ENCODE peak calls at places on chromosome 7, in five cellular contexts. S, L, G, I and V are unnamed samples.

GRCh38 chr7:36777062-36777461 is 52.8 kb upstream of the AOAH start:
- DNase-seq in S (no peak), L (no peak), G (no peak), I (no peak), V (no peak)

GRCh38 chr7:142878315-142878714 is 7.2 kb downstream of the TRPV6 start:
- DNase-seq in S (no peak), L (no peak), G (no peak), I (no peak), V (no peak)

GRCh38 chr7:2248984-2249694 is 7.1 kb downstream of the NUDT1 start:
- DNase-seq in S (peak; percentile 89), L (peak; percentile 52), G (no peak), I (peak; percentile 90), V (no peak)

GRCh38 chr7:26291699-26292538 is at the start of gene SNX10:
- DNase-seq in S (no peak), L (no peak), G (peak; percentile 69), I (peak; percentile 86), V (peak; percentile 70)

GRCh38 chr7:26531926-26532325 is 240.3 kb downstream of the SNX10 start:
- DNase-seq in S (no peak), L (no peak), G (no peak), I (no peak), V (no peak)

GRCh38 chr7:75772081-75773077 is at the start of gene CCL26:
- DNase-seq in S (peak; percentile 33), L (peak; percentile 57), G (peak; percentile 14), I (peak; percentile 80), V (no peak)

GRCh38 chr7:82376739-82377138 is 66.8 kb downstream of the CACNA2D1 start:
- DNase-seq in S (no peak), L (no peak), G (no peak), I (no peak), V (no peak)

GRCh38 chr7:25549315-25549933 is 321.1 kb upstream of the NPVF start:
- DNase-seq in S (no peak), L (no peak), G (no peak), I (no peak), V (no peak)

GRCh38 chr7:21771906-21772610 is 173.6 kb downstream of the CDCA7L start:
- DNase-seq in S (no peak), L (no peak), G (no peak), I (no peak), V (no peak)

GRCh38 chr7:55405856-55406541 is 40.9 kb downstream of the LANCL2 start:
- DNase-seq in S (no peak), L (no peak), G (peak; percentile 46), I (no peak), V (no peak)

GRCh38 chr7:80699030-80699638 is 60.7 kb downstream of the CD36 start:
- DNase-seq in S (no peak), L (no peak), G (no peak), I (no peak), V (no peak)

GRCh38 chr7:157558516-157558874 is 221.7 kb downstream of the DNAJB6 start:
- DNase-seq in S (no peak), L (no peak), G (no peak), I (peak; percentile 32), V (no peak)

GRCh38 chr7:71308105-71308504 is 176.2 kb downstream of the GALNT17 start:
- DNase-seq in S (no peak), L (peak; percentile 20), G (no peak), I (no peak), V (no peak)

GRCh38 chr7:98879198-98879988 is 1.1 kb downstream of the TRRAP start:
- DNase-seq in S (no peak), L (no peak), G (peak; percentile 38), I (peak; percentile 75), V (peak; percentile 44)

GRCh38 chr7:131076711-131077170 is 250.9 kb upstream of the MKLN1 start:
- DNase-seq in S (no peak), L (no peak), G (no peak), I (no peak), V (no peak)

GRCh38 chr7:151086802-151087246 is 549 bp downstream of the AGAP3 start:
- DNase-seq in S (no peak), L (no peak), G (peak; percentile 49), I (peak; percentile 85), V (no peak)

GRCh38 chr7:129334473-129334872 is 99.8 kb upstream of the STRIP2 start:
- DNase-seq in S (no peak), L (no peak), G (no peak), I (no peak), V (no peak)

GRCh38 chr7:66905689-66906088 is 15.3 kb upstream of the TMEM248 start:
- DNase-seq in S (no peak), L (no peak), G (no peak), I (no peak), V (no peak)

GRCh38 chr7:26182283-26182682 is 18.3 kb downstream of the HNRNPA2B1 start:
- DNase-seq in S (no peak), L (no peak), G (peak; percentile 48), I (no peak), V (no peak)

GRCh38 chr7:84454174-84454959 is 259.8 kb upstream of the SEMA3A start:
- DNase-seq in S (no peak), L (no peak), G (no peak), I (no peak), V (no peak)
- TF ChIP-seq CTCF in S (peak; percentile 15), L (peak; percentile 11), G (no peak), I (no peak), V (no peak)

GRCh38 chr7:112452102-112452888 is 2.0 kb downstream of the IFRD1 start:
- DNase-seq in S (no peak), L (peak; percentile 68), G (peak; percentile 45), I (no peak), V (no peak)
- TF ChIP-seq CTCF in S (peak; percentile 46), L (no peak), G (no peak), I (no peak), V (no peak)

GRCh38 chr7:44239361-44239760 is 38.6 kb downstream of the YKT6 start:
- DNase-seq in S (no peak), L (no peak), G (no peak), I (no peak), V (no peak)

GRCh38 chr7:44238116-44238695 is 37.4 kb downstream of the YKT6 start:
- DNase-seq in S (no peak), L (no peak), G (no peak), I (no peak), V (no peak)

GRCh38 chr7:44240376-44240775 is 39.6 kb downstream of the YKT6 start:
- DNase-seq in S (no peak), L (no peak), G (no peak), I (no peak), V (no peak)

GRCh38 chr7:44242091-44242490 is 41.3 kb downstream of the YKT6 start:
- DNase-seq in S (no peak), L (no peak), G (no peak), I (no peak), V (no peak)

GRCh38 chr7:44240983-44241510 is 40.3 kb downstream of the YKT6 start:
- DNase-seq in S (peak; percentile 56), L (peak; percentile 40), G (peak; percentile 80), I (no peak), V (peak; percentile 46)
- TF ChIP-seq CTCF in S (peak; percentile 85), L (peak; percentile 80), G (peak; percentile 61), I (peak; percentile 83), V (peak; percentile 52)

GRCh38 chr7:125363873-125364272 is 434.2 kb upstream of the POT1 start:
- DNase-seq in S (no peak), L (no peak), G (no peak), I (no peak), V (no peak)
- TF ChIP-seq CTCF in S (no peak), L (no peak), G (no peak), I (no peak), V (no peak)

GRCh38 chr7:94228678-94229077 is 166.0 kb upstream of the COL1A2 start:
- DNase-seq in S (no peak), L (no peak), G (no peak), I (no peak), V (no peak)

GRCh38 chr7:94222516-94222915 is 172.2 kb upstream of the COL1A2 start:
- DNase-seq in S (no peak), L (no peak), G (no peak), I (no peak), V (no peak)

GRCh38 chr7:94228223-94228622 is 166.5 kb upstream of the COL1A2 start:
- DNase-seq in S (no peak), L (no peak), G (no peak), I (no peak), V (no peak)

DNA sequence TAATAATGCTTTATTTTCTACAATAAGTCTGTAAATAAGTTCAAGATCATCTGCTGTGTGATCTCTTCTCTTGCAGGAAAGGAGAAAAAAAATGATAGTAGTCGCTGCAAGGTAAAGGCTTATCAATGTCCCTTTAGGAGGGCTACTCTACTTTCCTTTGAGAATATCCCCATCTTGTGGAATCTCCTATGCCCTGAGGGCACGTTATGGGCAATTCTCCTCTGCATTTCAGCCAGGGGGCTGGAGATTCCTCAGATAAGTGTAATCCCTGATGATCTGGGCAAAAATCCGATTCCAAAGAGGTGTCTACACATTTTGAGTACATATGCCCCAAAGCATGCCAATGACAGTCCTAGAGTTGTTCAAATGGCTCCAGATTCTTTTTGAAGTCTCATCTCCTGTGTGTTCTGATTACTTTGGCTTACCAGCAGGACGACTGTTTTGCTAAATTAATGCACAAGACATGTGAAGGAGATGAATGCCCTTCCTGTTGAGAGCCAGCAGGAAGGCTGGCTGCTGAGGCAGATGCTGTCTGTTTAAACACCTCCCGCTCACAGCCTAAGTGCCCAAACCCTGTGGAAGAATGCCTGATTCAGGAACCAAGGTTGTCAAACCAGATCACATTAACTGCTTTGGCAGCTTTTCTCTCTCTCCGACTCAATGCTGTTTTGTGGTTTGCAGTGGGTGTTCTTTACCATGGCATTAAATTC is 171.2 kb upstream of the COL1A2 start:
- DNase-seq in S (peak; percentile 34), L (no peak), G (no peak), I (no peak), V (no peak)
- TF ChIP-seq CTCF in S (peak; percentile 74), L (no peak), G (no peak), I (peak; percentile 7), V (no peak)